ENCODE peak calls at places on chromosomes 11 and 22, in eight cellular contexts. One of them, this sample, is unnamed.

GRCh38 chr11:93743316-93743715 is 1.8 kb downstream of the C11orf54 start:
- DNase-seq in AG10803: no peak
- DNase-seq in IMR-90: no peak
- DNase-seq in NB4: no peak
- DNase-seq in BE2C: no peak
- DNase-seq in heart right ventricle: no peak
- DNase-seq in stomach: no peak
- DNase-seq in coronary artery: no peak
- DNase-seq in this sample: no peak

GRCh38 chr22:35568751-35569725 is 28.4 kb downstream of the RASD2 start:
- DNase-seq in AG10803: peak
- DNase-seq in IMR-90: peak
- DNase-seq in NB4: no peak
- DNase-seq in BE2C: no peak
- DNase-seq in heart right ventricle: no peak
- DNase-seq in stomach: peak
- DNase-seq in coronary artery: no peak
- DNase-seq in this sample: no peak

GRCh38 chr22:27879923-27880322 is 39.1 kb downstream of the PITPNB start:
- DNase-seq in AG10803: peak
- DNase-seq in IMR-90: peak
- DNase-seq in NB4: peak
- DNase-seq in BE2C: peak
- DNase-seq in heart right ventricle: no peak
- DNase-seq in stomach: no peak
- DNase-seq in coronary artery: no peak
- DNase-seq in this sample: no peak

GRCh38 chr11:45671246-45672171 is 6.1 kb upstream of the CHST1 start:
- DNase-seq in AG10803: no peak
- DNase-seq in IMR-90: no peak
- DNase-seq in NB4: no peak
- DNase-seq in BE2C: no peak
- DNase-seq in heart right ventricle: no peak
- DNase-seq in stomach: no peak
- DNase-seq in coronary artery: no peak
- DNase-seq in this sample: no peak

GRCh38 chr22:49880281-49880680 is 26.6 kb downstream of the ZBED4 start:
- DNase-seq in AG10803: no peak
- DNase-seq in IMR-90: no peak
- DNase-seq in NB4: peak
- DNase-seq in BE2C: no peak
- DNase-seq in heart right ventricle: no peak
- DNase-seq in stomach: no peak
- DNase-seq in coronary artery: no peak
- DNase-seq in this sample: no peak

GRCh38 chr11:64297722-64298358 is 2.3 kb upstream of the CATSPERZ start:
- DNase-seq in AG10803: no peak
- DNase-seq in IMR-90: no peak
- DNase-seq in NB4: no peak
- DNase-seq in BE2C: no peak
- DNase-seq in heart right ventricle: no peak
- DNase-seq in stomach: no peak
- DNase-seq in coronary artery: no peak
- DNase-seq in this sample: no peak

GRCh38 chr22:28629420-28630184 is 50.0 kb downstream of the TTC28 start:
- DNase-seq in AG10803: no peak
- DNase-seq in IMR-90: peak
- DNase-seq in NB4: peak
- DNase-seq in BE2C: no peak
- DNase-seq in heart right ventricle: no peak
- DNase-seq in stomach: no peak
- DNase-seq in coronary artery: no peak
- DNase-seq in this sample: peak

GRCh38 chr22:50314455-50315288 is 7.2 kb upstream of the PLXNB2 start:
- DNase-seq in AG10803: no peak
- DNase-seq in IMR-90: no peak
- DNase-seq in NB4: peak
- DNase-seq in BE2C: peak
- DNase-seq in heart right ventricle: peak
- DNase-seq in stomach: peak
- DNase-seq in coronary artery: no peak
- DNase-seq in this sample: no peak

GRCh38 chr11:7514099-7514725 is 413 bp downstream of the PPFIBP2 start:
- DNase-seq in AG10803: no peak
- DNase-seq in IMR-90: no peak
- DNase-seq in NB4: peak
- DNase-seq in BE2C: no peak
- DNase-seq in heart right ventricle: no peak
- DNase-seq in stomach: no peak
- DNase-seq in coronary artery: no peak
- DNase-seq in this sample: no peak

GRCh38 chr11:7512525-7513209 is 1.1 kb upstream of the PPFIBP2 start:
- DNase-seq in AG10803: peak
- DNase-seq in IMR-90: no peak
- DNase-seq in NB4: peak
- DNase-seq in BE2C: peak
- DNase-seq in heart right ventricle: peak
- DNase-seq in stomach: peak
- DNase-seq in coronary artery: peak
- DNase-seq in this sample: peak

GRCh38 chr11:7515544-7515943 is 1.7 kb downstream of the PPFIBP2 start:
- DNase-seq in AG10803: no peak
- DNase-seq in IMR-90: no peak
- DNase-seq in NB4: no peak
- DNase-seq in BE2C: no peak
- DNase-seq in heart right ventricle: no peak
- DNase-seq in stomach: no peak
- DNase-seq in coronary artery: peak
- DNase-seq in this sample: no peak

GRCh38 chr11:7513210-7514098 is at the start of gene PPFIBP2:
- DNase-seq in AG10803: peak
- DNase-seq in IMR-90: peak
- DNase-seq in NB4: peak
- DNase-seq in BE2C: peak
- DNase-seq in heart right ventricle: peak
- DNase-seq in stomach: peak
- DNase-seq in coronary artery: peak
- DNase-seq in this sample: peak

DNA sequence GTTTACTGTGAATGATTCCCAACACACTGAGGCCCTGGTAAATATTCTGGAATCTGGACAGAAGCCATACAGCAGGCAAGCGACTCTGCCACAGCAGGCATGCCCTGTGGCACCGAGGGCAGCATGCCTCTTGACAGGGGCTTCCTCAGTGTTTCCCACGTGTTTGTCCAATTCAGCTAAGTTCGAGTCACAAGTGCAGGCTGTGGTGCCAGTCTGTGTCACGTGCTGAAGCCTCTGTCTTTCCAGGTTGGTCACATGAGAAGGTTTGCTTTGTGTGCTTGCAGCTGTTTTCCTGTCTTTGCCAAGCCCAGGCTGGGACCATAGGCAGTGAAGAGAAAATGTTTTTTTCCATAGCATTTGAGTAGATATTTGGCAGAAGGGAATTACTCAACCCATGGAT is 2.4 kb upstream of the PPFIBP2 start:
- DNase-seq in AG10803: no peak
- DNase-seq in IMR-90: no peak
- DNase-seq in NB4: peak
- DNase-seq in BE2C: no peak
- DNase-seq in heart right ventricle: peak
- DNase-seq in stomach: peak
- DNase-seq in coronary artery: peak
- DNase-seq in this sample: no peak
- H3K4me3 ChIP-seq in AG10803: no peak
- H3K4me3 ChIP-seq in IMR-90: no peak
- H3K4me3 ChIP-seq in NB4: no peak
- H3K4me3 ChIP-seq in BE2C: no peak
- H3K4me3 ChIP-seq in heart right ventricle: no peak
- H3K4me3 ChIP-seq in stomach: no peak
- H3K4me3 ChIP-seq in coronary artery: peak
- H3K4me3 ChIP-seq in this sample: no peak

GRCh38 chr11:107695446-107695845 is 16.4 kb downstream of the SLN start:
- DNase-seq in AG10803: peak
- DNase-seq in IMR-90: peak
- DNase-seq in NB4: no peak
- DNase-seq in BE2C: no peak
- DNase-seq in heart right ventricle: no peak
- DNase-seq in stomach: no peak
- DNase-seq in coronary artery: no peak
- DNase-seq in this sample: peak
- TF ChIP-seq CTCF in AG10803: no peak
- TF ChIP-seq CTCF in IMR-90: no peak
- TF ChIP-seq CTCF in NB4: no peak
- TF ChIP-seq CTCF in BE2C: no peak
- TF ChIP-seq CTCF in heart right ventricle: no peak
- TF ChIP-seq CTCF in stomach: no peak
- TF ChIP-seq CTCF in coronary artery: no peak
- TF ChIP-seq CTCF in this sample: no peak

GRCh38 chr11:67273260-67273990 is 7.2 kb downstream of the GRK2 start:
- DNase-seq in AG10803: no peak
- DNase-seq in IMR-90: no peak
- DNase-seq in NB4: peak
- DNase-seq in BE2C: peak
- DNase-seq in heart right ventricle: peak
- DNase-seq in stomach: peak
- DNase-seq in coronary artery: no peak
- DNase-seq in this sample: no peak

GRCh38 chr11:67271212-67271547 is 4.9 kb downstream of the GRK2 start:
- DNase-seq in AG10803: no peak
- DNase-seq in IMR-90: no peak
- DNase-seq in NB4: no peak
- DNase-seq in BE2C: no peak
- DNase-seq in heart right ventricle: no peak
- DNase-seq in stomach: no peak
- DNase-seq in coronary artery: no peak
- DNase-seq in this sample: no peak

GRCh38 chr11:67270256-67271211 is 4.3 kb downstream of the GRK2 start:
- DNase-seq in AG10803: no peak
- DNase-seq in IMR-90: no peak
- DNase-seq in NB4: peak
- DNase-seq in BE2C: no peak
- DNase-seq in heart right ventricle: peak
- DNase-seq in stomach: no peak
- DNase-seq in coronary artery: no peak
- DNase-seq in this sample: no peak

GRCh38 chr11:67271548-67272284 is 5.4 kb downstream of the GRK2 start:
- DNase-seq in AG10803: no peak
- DNase-seq in IMR-90: no peak
- DNase-seq in NB4: peak
- DNase-seq in BE2C: peak
- DNase-seq in heart right ventricle: peak
- DNase-seq in stomach: no peak
- DNase-seq in coronary artery: peak
- DNase-seq in this sample: no peak

DNA sequence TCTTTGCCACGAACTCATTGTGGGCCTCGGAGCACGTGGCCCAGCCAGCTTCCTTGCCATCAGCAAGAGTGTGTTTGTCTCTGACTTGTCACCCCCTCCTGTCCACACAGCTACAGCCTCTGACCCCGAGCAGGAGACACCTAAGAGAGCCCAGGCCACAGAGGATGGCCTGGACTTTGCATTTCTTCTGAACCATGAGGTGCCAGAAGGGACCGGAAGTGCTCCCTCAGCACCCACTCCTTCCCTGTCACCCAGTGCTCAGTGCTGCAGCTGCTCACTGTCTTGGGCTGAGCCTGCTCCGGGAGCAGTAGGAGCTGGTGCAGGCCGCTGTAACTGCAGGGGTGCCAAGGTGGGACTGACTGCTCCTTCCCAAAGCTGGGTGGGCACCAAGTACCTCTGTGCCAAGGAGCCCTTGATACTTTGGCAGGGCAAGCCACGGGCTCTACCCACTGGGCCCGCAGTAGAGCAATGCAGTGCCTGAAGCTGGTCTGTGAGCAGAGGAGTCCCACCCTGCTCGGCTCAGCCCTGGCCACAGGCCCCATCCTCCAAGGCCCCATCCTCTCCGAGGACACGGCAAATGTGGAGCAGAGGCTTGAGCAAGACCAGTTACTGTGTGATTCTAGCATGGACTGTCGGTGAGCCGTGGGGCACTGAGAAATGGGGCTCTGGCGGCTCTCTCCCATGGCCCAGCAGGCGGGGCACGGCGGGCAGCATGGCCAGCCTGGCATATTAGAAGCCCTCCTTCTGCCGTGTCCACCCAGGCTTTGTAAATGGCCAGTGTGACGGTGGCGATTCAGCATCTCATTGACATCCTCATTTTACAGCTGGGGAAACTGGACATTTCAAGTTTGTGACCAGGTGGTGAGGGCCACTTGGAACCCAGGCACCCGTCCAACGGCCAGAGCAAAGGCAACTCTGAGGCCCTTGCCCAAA is 6.3 kb downstream of the GRK2 start:
- DNase-seq in AG10803: no peak
- DNase-seq in IMR-90: no peak
- DNase-seq in NB4: peak
- DNase-seq in BE2C: no peak
- DNase-seq in heart right ventricle: peak
- DNase-seq in stomach: no peak
- DNase-seq in coronary artery: no peak
- DNase-seq in this sample: no peak
- H3K4me3 ChIP-seq in AG10803: no peak
- H3K4me3 ChIP-seq in IMR-90: no peak
- H3K4me3 ChIP-seq in NB4: peak
- H3K4me3 ChIP-seq in BE2C: no peak
- H3K4me3 ChIP-seq in heart right ventricle: no peak
- H3K4me3 ChIP-seq in stomach: no peak
- H3K4me3 ChIP-seq in coronary artery: peak
- H3K4me3 ChIP-seq in this sample: no peak

GRCh38 chr11:116660011-116660410 is 112.8 kb downstream of the BUD13 start:
- DNase-seq in AG10803: no peak
- DNase-seq in IMR-90: no peak
- DNase-seq in NB4: no peak
- DNase-seq in BE2C: no peak
- DNase-seq in heart right ventricle: no peak
- DNase-seq in stomach: no peak
- DNase-seq in coronary artery: no peak
- DNase-seq in this sample: no peak

GRCh38 chr11:116658876-116659535 is 113.8 kb downstream of the BUD13 start:
- DNase-seq in AG10803: no peak
- DNase-seq in IMR-90: no peak
- DNase-seq in NB4: no peak
- DNase-seq in BE2C: no peak
- DNase-seq in heart right ventricle: no peak
- DNase-seq in stomach: no peak
- DNase-seq in coronary artery: peak
- DNase-seq in this sample: no peak

GRCh38 chr11:116661056-116661455 is 111.7 kb downstream of the BUD13 start:
- DNase-seq in AG10803: no peak
- DNase-seq in IMR-90: no peak
- DNase-seq in NB4: no peak
- DNase-seq in BE2C: no peak
- DNase-seq in heart right ventricle: no peak
- DNase-seq in stomach: no peak
- DNase-seq in coronary artery: no peak
- DNase-seq in this sample: no peak

GRCh38 chr11:116656011-116656410 is 116.8 kb downstream of the BUD13 start:
- DNase-seq in AG10803: no peak
- DNase-seq in IMR-90: no peak
- DNase-seq in NB4: no peak
- DNase-seq in BE2C: no peak
- DNase-seq in heart right ventricle: no peak
- DNase-seq in stomach: no peak
- DNase-seq in coronary artery: peak
- DNase-seq in this sample: no peak

DNA sequence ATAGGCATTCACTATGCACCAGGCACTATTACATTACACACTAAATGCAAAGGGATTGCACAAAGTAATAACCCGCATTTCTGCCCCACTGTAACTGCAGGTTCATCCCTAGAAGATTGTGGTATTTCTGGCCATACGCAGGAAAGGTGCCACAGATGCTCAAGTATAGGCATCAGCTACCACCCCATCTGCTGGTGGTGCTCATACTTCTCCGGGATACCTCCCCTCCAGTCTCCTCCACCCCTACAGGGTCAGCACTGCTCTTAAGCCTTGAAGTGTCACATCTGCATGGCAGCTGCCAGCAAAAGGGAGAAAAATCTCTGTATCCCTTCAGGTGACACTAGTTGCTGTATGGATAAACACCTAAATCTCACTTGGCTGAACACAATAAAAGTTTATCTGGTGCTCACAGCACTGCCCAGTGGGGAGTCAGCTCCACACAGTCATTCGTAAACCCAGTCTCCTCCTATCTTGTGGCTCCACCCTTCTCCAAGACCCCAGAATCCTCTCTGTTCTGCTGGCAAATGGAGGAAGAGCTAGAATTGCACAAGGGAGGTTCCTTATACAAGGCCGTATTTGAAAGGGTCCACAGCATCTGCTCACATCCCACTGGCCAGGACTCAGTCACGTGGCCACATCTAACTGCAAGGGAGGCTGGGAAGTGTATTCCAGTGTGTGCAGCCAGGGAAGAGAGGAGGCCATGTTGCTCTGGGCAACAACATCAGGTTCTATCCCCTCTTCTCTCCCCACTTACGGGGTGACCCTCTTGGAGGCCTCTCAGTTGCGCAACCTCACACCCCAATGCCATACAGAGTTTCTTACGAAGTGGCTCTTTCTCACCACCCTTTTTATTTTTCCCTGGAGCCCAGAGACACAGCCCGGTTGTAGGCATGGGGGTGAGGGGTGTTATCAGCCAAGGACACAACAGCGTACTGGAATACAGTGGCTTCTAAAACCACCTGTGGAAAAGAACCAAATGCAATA is 114.7 kb downstream of the BUD13 start:
- DNase-seq in AG10803: no peak
- DNase-seq in IMR-90: no peak
- DNase-seq in NB4: peak
- DNase-seq in BE2C: no peak
- DNase-seq in heart right ventricle: no peak
- DNase-seq in stomach: no peak
- DNase-seq in coronary artery: peak
- DNase-seq in this sample: no peak
- TF ChIP-seq CTCF in AG10803: no peak
- TF ChIP-seq CTCF in IMR-90: no peak
- TF ChIP-seq CTCF in NB4: no peak
- TF ChIP-seq CTCF in BE2C: no peak
- TF ChIP-seq CTCF in heart right ventricle: no peak
- TF ChIP-seq CTCF in stomach: no peak
- TF ChIP-seq CTCF in coronary artery: no peak
- TF ChIP-seq CTCF in this sample: no peak